ENCODE peak calls at places on chromosomes 16 and 17, in five cellular contexts. Q is mucosa of descending colon; R is CD4-positive, alpha-beta T cell; Y is lung; Z is pancreas. U is an unnamed sample.

GRCh38 chr16:47787695-47788094 is 326.6 kb downstream of the PHKB start:
- DNase-seq in Q (no peak), R (no peak), Y (no peak), Z (no peak), U (no peak)

GRCh38 chr16:3431779-3432219 is 11.5 kb downstream of the ZNF597 start:
- DNase-seq in Q (peak; percentile 80), R (peak; percentile 29), Y (peak; percentile 34), Z (peak; percentile 58), U (peak; percentile 40)

GRCh38 chr16:81071816-81072215 is 5.2 kb downstream of the C16orf46 start:
- DNase-seq in Q (no peak), R (no peak), Y (no peak), Z (no peak), U (no peak)

GRCh38 chr17:5870231-5870953 is 199.8 kb upstream of the WSCD1 start:
- DNase-seq in Q (no peak), R (no peak), Y (no peak), Z (no peak), U (no peak)

GRCh38 chr16:30998852-30999761 is 11.3 kb downstream of the STX1B start:
- DNase-seq in Q (no peak), R (no peak), Y (no peak), Z (no peak), U (no peak)

GRCh38 chr16:57384248-57385070 is 12.2 kb downstream of the CX3CL1 start:
- DNase-seq in Q (peak; percentile 76), R (no peak), Y (no peak), Z (no peak), U (no peak)

GRCh38 chr16:81261049-81261648 is 22.7 kb downstream of the BCO1 start:
- DNase-seq in Q (no peak), R (no peak), Y (no peak), Z (no peak), U (peak; percentile 55)

GRCh38 chr17:5819396-5819795 is 235.1 kb upstream of the NLRP1 start:
- DNase-seq in Q (no peak), R (no peak), Y (no peak), Z (no peak), U (no peak)

GRCh38 chr17:77325826-77326581 is 185.2 kb downstream of the SEC14L1 start:
- DNase-seq in Q (peak; percentile 64), R (no peak), Y (peak; percentile 29), Z (no peak), U (peak; percentile 55)

GRCh38 chr17:18987230-18987610 is 17.3 kb downstream of the FAM83G start:
- DNase-seq in Q (peak; percentile 34), R (no peak), Y (no peak), Z (no peak), U (no peak)

GRCh38 chr17:18987862-18988545 is 16.6 kb downstream of the FAM83G start:
- DNase-seq in Q (no peak), R (no peak), Y (peak; percentile 56), Z (no peak), U (no peak)

GRCh38 chr17:18988546-18989173 is 15.9 kb downstream of the FAM83G start:
- DNase-seq in Q (peak; percentile 86), R (no peak), Y (no peak), Z (no peak), U (no peak)

GRCh38 chr17:18985475-18985874 is 19.1 kb downstream of the FAM83G start:
- DNase-seq in Q (peak; percentile 61), R (no peak), Y (no peak), Z (no peak), U (no peak)

DNA sequence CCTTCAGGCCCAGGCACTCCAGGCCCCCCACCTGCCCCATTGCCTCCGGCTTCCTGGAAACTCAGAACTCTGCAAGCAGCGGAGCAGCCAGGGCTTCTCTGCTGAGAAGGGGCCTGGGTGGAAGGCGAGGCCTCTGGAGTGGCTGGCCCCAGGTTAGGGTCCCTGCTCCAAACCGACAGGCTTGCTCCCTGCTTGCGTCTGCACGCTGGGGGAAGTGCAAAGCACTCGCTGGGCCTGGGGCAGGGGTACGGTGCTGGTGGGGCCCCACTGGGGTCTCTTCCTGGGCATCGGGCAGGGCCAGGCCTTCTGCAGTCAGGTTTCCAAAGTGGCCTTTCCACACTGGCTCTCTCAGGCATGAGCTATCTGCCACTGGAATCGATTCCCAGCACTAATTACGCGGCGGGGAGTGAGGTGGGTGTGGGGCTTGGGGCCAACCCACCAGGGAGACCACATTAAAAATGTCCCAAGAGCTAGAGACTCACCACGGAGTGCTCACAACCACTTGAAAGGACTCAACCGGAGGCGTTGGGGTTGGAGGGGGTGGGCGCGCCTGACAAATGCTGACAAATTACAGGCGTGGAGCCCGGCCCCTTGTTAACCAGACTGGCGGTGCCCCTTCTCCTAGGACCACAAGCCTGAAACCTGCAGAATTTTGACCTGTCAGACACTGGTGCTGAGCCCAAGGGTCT is 17.9 kb downstream of the FAM83G start:
- DNase-seq in Q (peak; percentile 43), R (no peak), Y (no peak), Z (no peak), U (no peak)
- TF ChIP-seq CTCF in Q (no peak), R (no peak), Y (no peak), Z (no peak), U (no peak)

GRCh38 chr16:13873835-13874438 is 46.0 kb upstream of the ERCC4 start:
- DNase-seq in Q (no peak), R (no peak), Y (no peak), Z (no peak), U (no peak)
- TF ChIP-seq CTCF in Q (no peak), R (no peak), Y (no peak), Z (no peak), U (no peak)

DNA sequence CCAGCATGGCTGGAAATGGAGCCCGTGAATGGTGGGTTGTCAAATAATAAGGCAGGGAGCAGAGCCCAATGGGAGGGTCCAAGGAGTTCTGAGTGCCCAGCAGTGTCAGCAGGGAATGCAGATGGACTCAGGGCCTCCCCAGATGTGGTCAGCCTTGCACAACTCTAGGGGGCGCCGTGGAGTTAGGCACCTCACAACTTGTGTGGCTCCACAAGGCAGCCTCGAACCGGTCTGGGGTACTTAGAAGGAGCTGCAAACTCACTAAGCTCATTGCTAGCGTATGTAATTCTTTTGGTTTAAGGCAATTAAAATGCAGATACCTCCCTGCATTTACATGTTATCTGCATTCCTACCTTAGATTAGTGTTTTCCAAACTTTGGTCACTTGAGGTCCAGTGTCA is 18.1 kb downstream of the IRF8 start:
- DNase-seq in Q (no peak), R (no peak), Y (no peak), Z (no peak), U (no peak)
- TF ChIP-seq CTCF in Q (no peak), R (no peak), Y (no peak), Z (no peak), U (no peak)

GRCh38 chr17:19239544-19239943 is 2.4 kb downstream of the EPN2 start:
- DNase-seq in Q (no peak), R (no peak), Y (peak; percentile 61), Z (no peak), U (no peak)

GRCh38 chr17:19242323-19242722 is 5.2 kb downstream of the EPN2 start:
- DNase-seq in Q (no peak), R (no peak), Y (no peak), Z (no peak), U (no peak)

GRCh38 chr17:19238167-19238505 is 970 bp downstream of the EPN2 start:
- DNase-seq in Q (peak; percentile 68), R (no peak), Y (peak; percentile 43), Z (peak; percentile 48), U (peak; percentile 45)

GRCh38 chr17:19242926-19243325 is 5.8 kb downstream of the EPN2 start:
- DNase-seq in Q (no peak), R (no peak), Y (no peak), Z (no peak), U (no peak)

DNA sequence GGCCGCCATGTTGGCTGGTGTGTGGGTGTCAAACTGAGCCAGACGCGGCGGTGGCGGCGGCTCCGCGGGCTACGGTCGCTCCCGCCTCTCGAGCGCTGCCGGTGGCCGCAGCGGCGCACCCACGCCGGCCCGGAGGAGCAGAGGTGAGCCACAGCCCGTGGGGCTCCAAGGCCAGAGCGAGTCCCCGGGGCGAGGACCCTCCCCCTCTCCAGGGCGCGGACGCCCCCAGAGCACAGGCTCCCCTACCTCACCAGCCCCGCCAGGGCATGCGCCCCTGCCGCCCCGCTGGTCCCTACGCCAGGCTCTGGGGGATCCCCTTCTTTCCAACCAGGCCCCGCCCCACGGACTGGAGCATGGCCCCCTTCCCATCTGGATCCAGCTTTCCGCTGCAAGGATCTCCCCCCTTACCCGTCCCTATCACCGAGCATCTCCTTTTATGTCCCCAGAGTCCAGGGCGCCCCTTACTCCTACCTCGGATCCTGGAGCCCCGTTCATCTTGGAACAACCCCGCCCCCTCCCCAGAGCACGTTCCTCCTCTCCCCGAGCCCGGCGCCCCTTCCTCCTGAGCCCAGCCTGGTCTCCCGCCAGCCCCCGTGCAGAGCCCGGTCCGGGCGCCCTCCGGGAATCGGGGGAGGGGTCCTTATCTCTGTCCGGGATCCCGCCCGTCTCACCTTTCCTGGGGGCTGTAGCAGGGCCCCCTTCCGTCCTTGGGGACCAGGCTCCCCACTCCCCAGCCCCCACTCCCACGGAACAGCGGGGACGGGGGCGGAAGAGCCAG is 412 bp downstream of the EPN2 start:
- DNase-seq in Q (peak; percentile 71), R (no peak), Y (peak; percentile 33), Z (peak; percentile 51), U (peak; percentile 74)
- TF ChIP-seq CTCF in Q (peak; percentile 31), R (no peak), Y (no peak), Z (no peak), U (no peak)

GRCh38 chr16:11254913-11255736 is 879 bp downstream of the SOCS1 start:
- DNase-seq in Q (peak; percentile 81), R (peak; percentile 70), Y (no peak), Z (no peak), U (peak; percentile 51)
- TF ChIP-seq CTCF in Q (no peak), R (no peak), Y (no peak), Z (no peak), U (peak; percentile 30)

GRCh38 chr17:71855000-71855399 is 265.8 kb upstream of the SOX9 start:
- DNase-seq in Q (no peak), R (no peak), Y (no peak), Z (no peak), U (no peak)
- TF ChIP-seq CTCF in Q (no peak), R (no peak), Y (no peak), Z (no peak), U (no peak)

U was measured in GM13976.